ENCODE peak calls at places on chromosomes 1 and 21, in eight cellular contexts. I is bronchial epithelial cell, R is AG10803, L is uterus, Q is stomach, O is fibroblast of mammary gland, V is left lung, C is NB4. A is an unnamed sample.

GRCh38 chr1:205301220-205301821 is 20.2 kb downstream of the NUAK2 start:
- DNase-seq in O (peak; percentile 83), C (no peak), L (peak; percentile 71), I (peak; percentile 73), Q (peak; percentile 87), V (peak; percentile 91), R (peak; percentile 97), A (peak; percentile 85)

GRCh38 chr1:233759665-233760064 is 144.8 kb upstream of the SLC35F3 start:
- DNase-seq in O (no peak), I (peak; percentile 44), C (no peak), V (no peak), R (no peak), Q (no peak), L (no peak), A (no peak)

GRCh38 chr1:19309123-19309813 is 2.7 kb downstream of the AKR7A2 start:
- DNase-seq in L (no peak), Q (no peak), V (no peak), O (peak; percentile 87), I (peak; percentile 53), C (no peak), R (peak; percentile 69), A (peak; percentile 76)

GRCh38 chr1:242692988-242693387 is 168.5 kb upstream of the PLD5 start:
- DNase-seq in Q (no peak), C (no peak), L (no peak), O (peak; percentile 2), I (no peak), R (no peak), V (no peak), A (no peak)

GRCh38 chr1:195934839-195935557 is 673.2 kb downstream of the KCNT2 start:
- DNase-seq in O (no peak), Q (no peak), L (no peak), I (no peak), C (no peak), V (no peak), R (no peak), A (peak; percentile 25)

GRCh38 chr1:112698366-112699310 is 8.3 kb downstream of the RHOC start:
- DNase-seq in L (peak; percentile 40), O (no peak), V (peak; percentile 62), R (no peak), I (no peak), C (no peak), Q (peak; percentile 70), A (no peak)

GRCh38 chr1:10665930-10666850 is 130.3 kb downstream of the CASZ1 start:
- DNase-seq in C (no peak), O (no peak), V (peak; percentile 92), L (no peak), I (no peak), R (peak; percentile 7), Q (peak; percentile 95), A (no peak)

GRCh38 chr1:113226118-113226517 is 153.1 kb downstream of the LRIG2 start:
- DNase-seq in C (no peak), L (no peak), I (no peak), V (no peak), Q (no peak), R (no peak), O (peak; percentile 54), A (no peak)

GRCh38 chr21:44301961-44302406 is 2.1 kb downstream of the PFKL start:
- DNase-seq in C (no peak), R (no peak), L (no peak), O (no peak), I (no peak), Q (peak; percentile 59), V (no peak), A (no peak)

GRCh38 chr1:10939654-10940450 is 72.6 kb upstream of the TARDBP start:
- DNase-seq in R (peak; percentile 5), I (no peak), C (peak; percentile 78), O (no peak), Q (no peak), L (no peak), V (peak; percentile 71), A (no peak)

GRCh38 chr1:201648911-201649775 is 110.2 kb downstream of the NAV1 start:
- DNase-seq in O (peak; percentile 59), L (peak; percentile 62), C (no peak), R (no peak), V (peak; percentile 71), Q (peak; percentile 31), I (no peak), A (no peak)

GRCh38 chr21:22710725-22711124 is 1712.5 kb downstream of the NCAM2 start:
- DNase-seq in O (no peak), L (no peak), C (no peak), Q (no peak), I (no peak), R (no peak), V (no peak), A (no peak)

GRCh38 chr21:37529649-37530048 is 163.1 kb downstream of the DYRK1A start:
- DNase-seq in I (no peak), C (no peak), Q (no peak), L (no peak), O (no peak), V (no peak), R (no peak), A (no peak)

GRCh38 chr1:172359531-172359991 is 60.9 kb upstream of the C1orf105 start:
- DNase-seq in V (no peak), R (peak; percentile 77), I (peak; percentile 51), L (no peak), O (peak; percentile 54), Q (no peak), C (no peak), A (peak; percentile 30)

GRCh38 chr1:212288614-212289013 is 3.4 kb downstream of the PPP2R5A start:
- DNase-seq in I (peak; percentile 55), O (peak; percentile 61), L (no peak), V (no peak), C (no peak), Q (no peak), R (peak; percentile 78), A (peak; percentile 76)

GRCh38 chr1:46084553-46085448 is 47.6 kb downstream of the PIK3R3 start:
- DNase-seq in I (peak; percentile 73), O (peak; percentile 49), L (no peak), R (peak; percentile 11), Q (no peak), V (no peak), C (no peak), A (peak; percentile 19)

GRCh38 chr1:63304410-63304809 is 18.0 kb upstream of the FOXD3 start:
- DNase-seq in R (no peak), V (no peak), Q (no peak), I (no peak), O (no peak), C (no peak), L (no peak), A (no peak)

GRCh38 chr1:216183427-216183826 is 239.8 kb downstream of the USH2A start:
- DNase-seq in V (no peak), C (no peak), L (no peak), O (peak; percentile 8), I (peak; percentile 17), Q (no peak), R (peak; percentile 17), A (peak; percentile 0)

GRCh38 chr1:38727629-38728175 is 131.9 kb downstream of the RRAGC start:
- DNase-seq in Q (no peak), V (no peak), L (no peak), I (no peak), C (no peak), O (no peak), R (no peak), A (no peak)

GRCh38 chr21:34800797-34801518 is 132.2 kb downstream of the CLIC6 start:
- DNase-seq in C (no peak), O (peak; percentile 50), I (peak; percentile 97), V (no peak), R (peak; percentile 73), L (no peak), Q (no peak), A (peak; percentile 70)

GRCh38 chr21:40386301-40386911 is 460.6 kb downstream of the DSCAM start:
- DNase-seq in V (peak; percentile 87), L (no peak), R (no peak), Q (peak; percentile 70), O (no peak), I (peak; percentile 18), C (peak; percentile 43), A (no peak)

GRCh38 chr1:109733235-109733634 is 7.6 kb downstream of the GSTM3 start:
- DNase-seq in Q (no peak), O (no peak), L (no peak), R (no peak), I (no peak), C (no peak), V (no peak), A (no peak)

GRCh38 chr1:173823776-173824314 is 628 bp upstream of the DARS2 start:
- DNase-seq in Q (no peak), L (no peak), V (no peak), O (peak; percentile 60), R (peak; percentile 6), C (no peak), I (peak; percentile 29), A (no peak)

GRCh38 chr1:161089251-161089924 is at the start of gene NECTIN4:
- DNase-seq in I (peak; percentile 79), V (peak; percentile 85), Q (peak; percentile 87), L (no peak), C (no peak), O (no peak), R (no peak), A (no peak)

GRCh38 chr1:214548988-214549387 is 2.4 kb downstream of the PTPN14 start:
- DNase-seq in O (peak; percentile 73), L (peak; percentile 46), Q (peak; percentile 76), I (no peak), R (peak; percentile 63), C (no peak), V (no peak), A (peak; percentile 78)
- H3K4me3 ChIP-seq in O (peak overlapping the region; percentile 90), L (no peak overlapping the region), Q (peak overlapping the region; percentile 78), I (peak overlapping the region; percentile 96), R (peak overlapping the region; percentile 95), C (no peak overlapping the region), V (no peak overlapping the region), A (peak overlapping the region; percentile 75)

DNA sequence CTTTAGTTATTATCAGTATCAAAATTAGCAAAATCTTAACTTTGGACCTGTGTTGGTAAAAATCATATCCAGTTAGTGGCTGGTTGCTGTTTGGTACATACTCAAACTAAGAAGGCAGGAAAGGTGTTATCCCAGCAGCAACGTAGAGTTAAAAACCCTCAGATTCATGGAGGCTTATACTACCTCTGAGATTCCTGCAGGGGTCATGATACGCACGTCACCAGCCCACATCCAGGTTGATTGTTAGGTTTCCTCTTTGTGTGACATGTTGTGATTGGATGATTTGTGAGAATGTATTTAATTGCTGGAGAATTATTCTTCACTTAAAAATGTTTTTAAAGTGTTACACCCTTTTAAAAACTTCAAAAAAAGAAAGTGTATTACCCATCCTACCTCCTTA is 423.3 kb upstream of the ADGRL2 start:
- DNase-seq in V (no peak), Q (no peak), O (no peak), C (no peak), I (peak; percentile 5), L (no peak), R (no peak), A (no peak)
- TF ChIP-seq CTCF in V (no peak), Q (no peak), O (no peak), C (no peak), I (no peak), L (no peak), R (no peak), A (no peak)

GRCh38 chr1:54290443-54291184 is 90.6 kb downstream of the MRPL37 start:
- DNase-seq in I (no peak), O (peak; percentile 39), Q (peak; percentile 61), R (peak; percentile 77), L (no peak), V (no peak), C (no peak), A (peak; percentile 50)
- H3K4me3 ChIP-seq in I (no peak overlapping the region), O (no peak overlapping the region), Q (no peak overlapping the region), R (no peak overlapping the region), L (no peak overlapping the region), V (no peak overlapping the region), C (no peak overlapping the region), A (no peak overlapping the region)

GRCh38 chr1:154778280-154778679 is 91.8 kb downstream of the KCNN3 start:
- DNase-seq in I (no peak), V (no peak), R (no peak), C (no peak), Q (no peak), L (no peak), O (no peak), A (no peak)
- TF ChIP-seq CTCF in I (no peak), V (no peak), R (no peak), C (no peak), Q (no peak), L (no peak), O (no peak), A (no peak)

A was measured in foreskin fibroblast.